ENCODE peak calls at places on chromosomes 1 and 21, in six cellular contexts. V, C, N, B, Q and A are unnamed samples.

GRCh38 chr1:236144446-236145150 is 2.3 kb downstream of the GPR137B start:
- DNase-seq in V (no peak), C (no peak), N (no peak), B (peak; percentile 60), Q (no peak), A (no peak)

GRCh38 chr1:93669369-93669768 is 12.3 kb downstream of the BCAR3 start:
- DNase-seq in V (no peak), C (no peak), N (no peak), B (no peak), Q (no peak), A (no peak)

GRCh38 chr1:212554401-212554800 is 54.2 kb upstream of the ATF3 start:
- DNase-seq in V (no peak), C (no peak), N (no peak), B (no peak), Q (no peak), A (no peak)

GRCh38 chr21:45790427-45790826 is 146.9 kb downstream of the PCBP3 start:
- DNase-seq in V (no peak), C (no peak), N (no peak), B (no peak), Q (no peak), A (no peak)

GRCh38 chr1:29920316-29920715 is 684.0 kb downstream of the PTPRU start:
- DNase-seq in V (no peak), C (no peak), N (no peak), B (no peak), Q (no peak), A (no peak)

GRCh38 chr1:3012511-3013291 is 8.6 kb upstream of the ACTRT2 start:
- DNase-seq in V (peak; percentile 58), C (peak; percentile 29), N (peak; percentile 82), B (peak; percentile 70), Q (peak; percentile 88), A (no peak)

GRCh38 chr21:24298040-24298439 is 1309.2 kb downstream of the MRPL39 start:
- DNase-seq in V (no peak), C (no peak), N (no peak), B (no peak), Q (no peak), A (no peak)

GRCh38 chr1:165949335-165950130 is 122.1 kb downstream of the UCK2 start:
- DNase-seq in V (no peak), C (no peak), N (no peak), B (no peak), Q (no peak), A (no peak)

GRCh38 chr1:224340711-224341384 is 10.9 kb upstream of the NVL start:
- DNase-seq in V (peak; percentile 22), C (peak; percentile 20), N (peak; percentile 58), B (no peak), Q (peak; percentile 92), A (no peak)

GRCh38 chr1:96388421-96389310 is 332.9 kb upstream of the PTBP2 start:
- DNase-seq in V (no peak), C (no peak), N (no peak), B (no peak), Q (no peak), A (no peak)

GRCh38 chr1:223363057-223363855 is 720 bp downstream of the SUSD4 start:
- DNase-seq in V (peak; percentile 26), C (no peak), N (peak; percentile 52), B (no peak), Q (no peak), A (no peak)

GRCh38 chr1:115757866-115758265 is 10.6 kb downstream of the CASQ2 start:
- DNase-seq in V (no peak), C (no peak), N (no peak), B (no peak), Q (no peak), A (no peak)

GRCh38 chr1:229406798-229407197 is 27.1 kb downstream of the ACTA1 start:
- DNase-seq in V (no peak), C (no peak), N (no peak), B (no peak), Q (no peak), A (no peak)

DNA sequence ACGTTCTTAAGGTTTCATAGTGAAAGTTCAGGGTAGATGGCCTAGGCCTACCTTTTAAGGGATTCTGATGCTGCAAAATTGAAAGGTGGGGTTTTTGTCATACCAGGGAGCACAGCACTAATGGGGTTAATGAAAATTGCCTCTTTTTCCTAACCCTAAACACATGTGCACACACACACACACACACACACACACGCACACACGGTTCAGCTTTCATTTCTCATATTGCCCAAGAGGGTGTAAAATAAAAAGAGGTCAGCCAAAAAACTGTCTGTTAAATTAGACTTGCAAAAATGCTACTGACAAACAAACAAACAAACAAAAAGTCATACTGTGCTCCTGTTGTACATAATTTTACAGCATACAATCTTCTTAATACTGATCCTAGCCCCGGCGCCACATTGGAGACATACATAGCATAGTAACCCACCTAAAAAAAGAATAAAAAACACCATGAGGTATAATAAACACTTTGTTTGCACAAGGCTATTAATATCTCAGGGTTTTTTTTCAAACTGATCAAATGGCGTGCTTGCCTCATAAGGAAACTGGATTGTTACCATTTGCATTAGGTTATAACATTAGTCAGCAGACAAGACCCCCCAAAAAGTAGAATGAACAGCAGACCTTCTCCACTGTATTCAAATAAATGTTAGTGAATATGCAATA is 69.1 kb downstream of the TGFB2 start:
- DNase-seq in V (no peak), C (no peak), N (no peak), B (no peak), Q (no peak), A (no peak)
- TF ChIP-seq CTCF in V (no peak), C (no peak), N (no peak), B (no peak), Q (no peak), A (no peak)

DNA sequence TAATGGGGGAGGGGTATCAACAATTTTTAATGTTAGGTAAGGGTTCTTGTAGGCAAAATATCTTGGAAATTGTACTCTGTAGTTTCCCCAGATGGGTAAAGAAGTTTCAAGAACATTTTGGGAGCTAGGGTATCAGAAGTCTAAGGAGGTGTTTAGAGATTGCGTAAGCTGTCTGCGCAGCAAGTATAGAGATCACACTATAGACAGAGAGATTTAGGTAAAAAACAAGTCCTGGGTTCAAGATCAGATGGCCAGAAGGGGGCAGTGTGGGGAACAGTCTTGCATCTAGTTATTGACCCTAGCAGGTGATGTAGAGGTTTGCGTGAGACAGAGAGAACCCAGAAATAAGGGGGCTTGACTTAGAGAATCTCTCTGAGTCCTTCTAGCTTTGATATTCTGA is 80.8 kb downstream of the S1PR1 start:
- DNase-seq in V (no peak), C (no peak), N (no peak), B (no peak), Q (no peak), A (no peak)
- TF ChIP-seq CTCF in V (peak; percentile 37), C (no peak), N (no peak), B (no peak), Q (peak; percentile 22), A (no peak)

GRCh38 chr1:233680000-233680399 is 66.1 kb downstream of the KCNK1 start:
- DNase-seq in V (no peak), C (no peak), N (no peak), B (no peak), Q (no peak), A (no peak)
- TF ChIP-seq CTCF in V (no peak), C (no peak), N (no peak), B (no peak), Q (no peak), A (no peak)

DNA sequence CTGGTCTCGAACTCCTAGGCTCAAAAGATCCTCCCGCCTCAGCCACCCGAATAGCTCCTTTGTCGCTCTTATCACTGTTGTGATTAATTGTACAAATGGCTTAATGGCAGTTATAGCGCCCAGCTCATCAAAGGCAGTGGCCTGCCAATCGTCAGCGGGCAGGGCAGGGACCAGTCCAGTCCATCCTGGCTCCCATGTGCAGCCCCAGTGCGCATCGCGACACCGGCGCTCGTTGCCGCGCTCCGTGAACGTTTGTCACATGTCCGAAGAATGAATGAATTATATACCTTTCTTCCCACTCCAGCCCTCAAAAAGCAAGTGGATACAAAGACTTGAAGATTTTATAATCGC is 18.4 kb downstream of the MTX1 start:
- DNase-seq in V (peak; percentile 67), C (no peak), N (peak; percentile 51), B (peak; percentile 41), Q (no peak), A (no peak)
- TF ChIP-seq CTCF in V (no peak), C (no peak), N (no peak), B (no peak), Q (peak; percentile 70), A (no peak)